ENCODE peak calls at places on chromosomes 4 and X, in six cellular contexts. A is T-helper 9 cell; Y is stimulated activated naive B cell treated with anti-CD40 and anti-IgM and Interleukin-4, amounts not matched to agents 10 μg/mL and 1 μg/mL and 100 μg/mL, for 72 hours; K is H4; S is dorsolateral prefrontal cortex; Z is left cardiac atrium. X is an unnamed sample.

GRCh38 chr4:36358173-36358572 is 76.8 kb downstream of the DTHD1 start:
- DNase-seq in A (no peak), Y (no peak), K (no peak), S (no peak), Z (no peak), X (no peak)

GRCh38 chr4:26839534-26839951 is 21.1 kb upstream of the STIM2 start:
- DNase-seq in A (no peak), Y (no peak), K (peak), S (no peak), Z (no peak), X (no peak)

GRCh38 chrX:71671043-71671829 is 3.9 kb downstream of the LOC101059915 start:
- DNase-seq in A (no peak), Y (peak), K (no peak), S (no peak), Z (no peak), X (no peak)

GRCh38 chrX:47030339-47030738 is 47.9 kb upstream of the RGN start:
- DNase-seq in A (no peak), Y (no peak), K (peak), S (no peak), Z (no peak), X (no peak)

GRCh38 chrX:40644821-40645358 is 2.5 kb downstream of the CXorf38 start:
- DNase-seq in A (peak), Y (peak), K (peak), S (no peak), Z (peak), X (peak)

GRCh38 chr4:84499065-84499982 is at the start of gene NKX6-1:
- DNase-seq in A (no peak), Y (no peak), K (peak), S (no peak), Z (peak), X (peak)

GRCh38 chrX:120791013-120791643 is 84.5 kb downstream of the CT47B1 start:
- DNase-seq in A (no peak), Y (no peak), K (peak), S (peak), Z (peak), X (peak)

GRCh38 chrX:45449982-45450381 is 249.3 kb upstream of the DIPK2B start:
- DNase-seq in A (no peak), Y (no peak), K (no peak), S (no peak), Z (no peak), X (no peak)

GRCh38 chr4:123893746-123894095 is 497.1 kb downstream of the SPRY1 start:
- DNase-seq in A (no peak), Y (no peak), K (no peak), S (no peak), Z (no peak), X (no peak)

GRCh38 chr4:122309988-122310626 is 68.7 kb upstream of the ADAD1 start:
- DNase-seq in A (no peak), Y (no peak), K (peak), S (no peak), Z (no peak), X (no peak)

GRCh38 chr4:6476893-6477292 is 4.5 kb upstream of the PPP2R2C start:
- DNase-seq in A (no peak), Y (no peak), K (no peak), S (no peak), Z (no peak), X (no peak)

GRCh38 chr4:26896636-26897035 is 36.0 kb downstream of the STIM2 start:
- DNase-seq in A (no peak), Y (no peak), K (no peak), S (no peak), Z (no peak), X (no peak)

GRCh38 chr4:147578057-147578476 is 39.1 kb upstream of the TMEM184C start:
- DNase-seq in A (no peak), Y (no peak), K (peak), S (no peak), Z (no peak), X (no peak)

GRCh38 chr4:34932591-34932990 is 1311.7 kb downstream of the ARAP2 start:
- DNase-seq in A (no peak), Y (no peak), K (no peak), S (no peak), Z (no peak), X (no peak)

GRCh38 chrX:109590176-109590575 is 34.8 kb downstream of the KCNE5 start:
- DNase-seq in A (no peak), Y (no peak), K (no peak), S (no peak), Z (no peak), X (no peak)

GRCh38 chrX:15576019-15576418 is 24.7 kb downstream of the ACE2 start:
- DNase-seq in A (no peak), Y (no peak), K (peak), S (no peak), Z (no peak), X (no peak)

GRCh38 chrX:5876984-5877655 is 351.5 kb downstream of the NLGN4X start:
- DNase-seq in A (no peak), Y (no peak), K (peak), S (no peak), Z (no peak), X (peak)

GRCh38 chr4:74042681-74043080 is 4.2 kb upstream of the CXCL3 start:
- DNase-seq in A (no peak), Y (no peak), K (no peak), S (no peak), Z (no peak), X (no peak)

GRCh38 chr4:2151544-2151943 is 90.4 kb downstream of the HAUS3 start:
- DNase-seq in A (no peak), Y (no peak), K (no peak), S (no peak), Z (no peak), X (no peak)

GRCh38 chrX:118216086-118216485 is 99.5 kb upstream of the KLHL13 start:
- DNase-seq in A (no peak), Y (no peak), K (no peak), S (no peak), Z (no peak), X (no peak)